ENCODE peak calls at places on chromosomes 5 and 9, in five cellular contexts. Z is ureter; N is iPS-NIHi11; V is neural progenitor cell; T is activated gamma-delta T cell treated with anti-CD3 and anti-CD28 coated beads, Interleukin-2, amount 50 U/mL, for 16 hours. A is an unnamed sample.

GRCh38 chr5:109682383-109682782 is 7.3 kb upstream of the MAN2A1 start:
- DNase-seq in T (no peak), N (no peak), V (peak; percentile 23), Z (no peak), A (no peak)

GRCh38 chr9:110303136-110303535 is 34.5 kb downstream of the TXNDC8 start:
- DNase-seq in V (no peak), Z (no peak), T (no peak), N (no peak), A (no peak)

GRCh38 chr9:123324767-123325183 is 31.2 kb upstream of the CRB2 start:
- DNase-seq in Z (no peak), N (no peak), T (no peak), V (no peak), A (no peak)

GRCh38 chr9:87842878-87843585 is 39.6 kb upstream of the SPATA31E1 start:
- DNase-seq in T (no peak), N (no peak), V (no peak), Z (no peak), A (no peak)

GRCh38 chr5:10248378-10249260 is 1.1 kb downstream of the ATPSCKMT start:
- DNase-seq in T (no peak), Z (no peak), N (no peak), V (peak; percentile 21), A (no peak)

GRCh38 chr5:138305797-138306196 is 25.8 kb downstream of the CDC25C start:
- DNase-seq in N (no peak), T (no peak), Z (peak; percentile 68), V (no peak), A (no peak)

GRCh38 chr5:144040615-144041394 is 129.7 kb downstream of the YIPF5 start:
- DNase-seq in V (no peak), N (no peak), Z (no peak), T (no peak), A (no peak)

GRCh38 chr5:78008356-78008967 is 232.3 kb upstream of the TBCA start:
- DNase-seq in Z (no peak), N (peak; percentile 53), T (no peak), V (peak; percentile 68), A (no peak)

GRCh38 chr5:9545301-9545958 is 445 bp downstream of the SEMA5A start:
- DNase-seq in V (peak; percentile 49), T (no peak), N (peak; percentile 8), Z (no peak), A (peak; percentile 49)

GRCh38 chr5:96633820-96634219 is 28.4 kb upstream of the CAST start:
- DNase-seq in T (no peak), Z (no peak), N (no peak), V (no peak), A (no peak)

GRCh38 chr5:155529366-155529765 is 515.8 kb downstream of the KIF4B start:
- DNase-seq in Z (no peak), N (no peak), T (no peak), V (no peak), A (no peak)

GRCh38 chr5:135930029-135930948 is 24.5 kb downstream of the LECT2 start:
- DNase-seq in T (no peak), Z (no peak), V (peak; percentile 74), N (peak; percentile 77), A (no peak)

GRCh38 chr5:36337592-36337991 is 35.9 kb upstream of the RANBP3L start:
- DNase-seq in Z (no peak), V (no peak), T (no peak), N (no peak), A (no peak)

GRCh38 chr9:82581516-82581915 is 481.4 kb downstream of the RASEF start:
- DNase-seq in T (no peak), Z (no peak), V (no peak), N (no peak), A (no peak)

GRCh38 chr9:12666813-12667212 is 26.4 kb upstream of the TYRP1 start:
- DNase-seq in Z (no peak), T (no peak), N (no peak), V (peak; percentile 8), A (no peak)

GRCh38 chr5:160887780-160888179 is 35.8 kb upstream of the ATP10B start:
- DNase-seq in N (no peak), T (no peak), V (no peak), Z (no peak), A (no peak)

A was measured in Peyer's patch.